ENCODE peak calls at places on chromosomes 7 and 10, in four cellular contexts. S, G, K and U are unnamed samples.

GRCh38 chr10:9081988-9082387 is 1027.5 kb downstream of the GATA3 start:
- DNase-seq in S (no peak), G (no peak), K (no peak), U (no peak)

GRCh38 chr10:62613429-62613828 is 191.1 kb upstream of the ADO start:
- DNase-seq in S (no peak), G (no peak), K (no peak), U (no peak)

GRCh38 chr7:7327423-7327822 is 145.1 kb downstream of the C1GALT1 start:
- DNase-seq in S (no peak), G (no peak), K (no peak), U (no peak)

GRCh38 chr7:40015790-40016296 is 65.8 kb downstream of the CDK13 start:
- DNase-seq in S (no peak), G (no peak), K (no peak), U (peak)

GRCh38 chr10:124237282-124237975 is 144.0 kb upstream of the CHST15 start:
- DNase-seq in S (no peak), G (no peak), K (no peak), U (no peak)

GRCh38 chr7:37495574-37496184 is 47.0 kb upstream of the ELMO1 start:
- DNase-seq in S (peak), G (no peak), K (peak), U (peak)

GRCh38 chr7:98040626-98041025 is 50.6 kb upstream of the OCM2 start:
- DNase-seq in S (no peak), G (no peak), K (no peak), U (no peak)

GRCh38 chr10:124636271-124636993 is 107.7 kb downstream of the FAM53B start:
- DNase-seq in S (no peak), G (no peak), K (no peak), U (no peak)

GRCh38 chr10:48447356-48448215 is 141.1 kb downstream of the MAPK8 start:
- DNase-seq in S (no peak), G (no peak), K (no peak), U (no peak)

GRCh38 chr10:86362129-86362527 is 4.5 kb downstream of the GRID1 start:
- DNase-seq in S (no peak), G (no peak), K (no peak), U (no peak)

GRCh38 chr7:47313564-47313963 is 268.3 kb downstream of the TNS3 start:
- DNase-seq in S (no peak), G (no peak), K (no peak), U (no peak)

GRCh38 chr10:49650724-49651034 is 28.8 kb upstream of the C10orf53 start:
- DNase-seq in S (no peak), G (no peak), K (no peak), U (no peak)

GRCh38 chr7:13071999-13072398 is 384.6 kb downstream of the ARL4A start:
- DNase-seq in S (no peak), G (no peak), K (no peak), U (no peak)

GRCh38 chr7:29457141-29457561 is 106.5 kb upstream of the PRR15 start:
- DNase-seq in S (peak), G (no peak), K (no peak), U (no peak)

GRCh38 chr7:63104666-63105065 is 894.0 kb upstream of the ZNF722 start:
- DNase-seq in S (no peak), G (no peak), K (no peak), U (no peak)

GRCh38 chr7:20858913-20859312 is 72.2 kb upstream of the SP8 start:
- DNase-seq in S (no peak), G (no peak), K (no peak), U (no peak)

GRCh38 chr7:82534687-82535086 is 91.1 kb upstream of the CACNA2D1 start:
- DNase-seq in S (no peak), G (peak), K (no peak), U (peak)

GRCh38 chr10:27393961-27394360 is 110.1 kb upstream of the RAB18 start:
- DNase-seq in S (no peak), G (no peak), K (no peak), U (no peak)

GRCh38 chr10:6047326-6047611 is 14.9 kb downstream of the IL2RA start:
- DNase-seq in S (no peak), G (no peak), K (no peak), U (no peak)

GRCh38 chr10:34899161-34899560 is 84.1 kb upstream of the PARD3 start:
- DNase-seq in S (no peak), G (no peak), K (no peak), U (no peak)

GRCh38 chr10:110425684-110426293 is 71.9 kb upstream of the DUSP5 start:
- DNase-seq in S (no peak), G (no peak), K (no peak), U (no peak)

GRCh38 chr10:96334888-96335526 is 23.8 kb downstream of the OPALIN start:
- DNase-seq in S (peak), G (peak), K (peak), U (peak)

GRCh38 chr10:123150229-123150985 is 2.5 kb downstream of the HMX2 start:
- DNase-seq in S (peak), G (no peak), K (no peak), U (peak)

GRCh38 chr10:123149162-123149567 is 1.2 kb downstream of the HMX2 start:
- DNase-seq in S (no peak), G (no peak), K (no peak), U (no peak)

GRCh38 chr10:123149568-123150228 is 1.8 kb downstream of the HMX2 start:
- DNase-seq in S (peak), G (no peak), K (no peak), U (peak)

GRCh38 chr10:123153486-123154091 is 613 bp upstream of the BUB3 start:
- DNase-seq in S (no peak), G (no peak), K (no peak), U (no peak)

DNA sequence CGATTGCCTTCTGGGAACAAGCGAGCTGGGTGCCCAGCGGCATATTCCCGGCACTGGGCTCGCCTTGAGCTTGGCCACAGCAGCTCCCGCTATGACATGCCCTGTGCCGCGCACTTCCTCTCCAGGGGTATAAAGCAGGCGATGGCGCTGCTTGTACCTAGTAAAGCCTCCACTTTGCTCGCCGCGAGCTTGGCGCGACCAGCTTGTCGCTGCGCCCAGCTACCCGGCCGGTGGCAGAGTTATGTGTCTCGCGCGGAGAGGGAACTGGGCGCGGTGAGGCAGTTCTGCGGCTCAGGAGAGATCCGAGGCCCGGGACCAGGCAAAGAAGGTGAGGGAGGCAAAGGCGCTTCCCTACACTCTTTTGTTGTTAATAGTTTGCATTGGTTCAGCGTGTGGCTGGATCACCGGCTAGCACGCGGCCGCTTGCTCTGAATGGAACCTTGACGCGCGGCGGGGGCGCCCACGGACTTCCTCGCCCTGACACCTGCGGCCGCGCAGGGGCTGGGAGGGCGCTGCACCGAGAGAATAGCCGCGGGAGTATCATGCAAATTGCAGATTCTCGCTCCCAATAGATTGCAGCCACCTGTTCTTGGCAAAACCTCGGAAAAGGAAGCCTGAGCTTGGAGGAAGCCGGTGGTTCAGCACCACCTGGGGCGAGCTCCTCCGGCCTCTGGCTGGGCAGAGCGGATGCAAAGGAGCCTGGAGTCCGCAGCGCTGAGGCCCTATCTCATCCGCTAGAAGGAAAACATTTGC is 3.0 kb upstream of the BUB3 start:
- DNase-seq in S (peak), G (no peak), K (no peak), U (no peak)
- TF ChIP-seq EZH2 in S (peak), G (no peak), K (no peak), U (peak)

DNA sequence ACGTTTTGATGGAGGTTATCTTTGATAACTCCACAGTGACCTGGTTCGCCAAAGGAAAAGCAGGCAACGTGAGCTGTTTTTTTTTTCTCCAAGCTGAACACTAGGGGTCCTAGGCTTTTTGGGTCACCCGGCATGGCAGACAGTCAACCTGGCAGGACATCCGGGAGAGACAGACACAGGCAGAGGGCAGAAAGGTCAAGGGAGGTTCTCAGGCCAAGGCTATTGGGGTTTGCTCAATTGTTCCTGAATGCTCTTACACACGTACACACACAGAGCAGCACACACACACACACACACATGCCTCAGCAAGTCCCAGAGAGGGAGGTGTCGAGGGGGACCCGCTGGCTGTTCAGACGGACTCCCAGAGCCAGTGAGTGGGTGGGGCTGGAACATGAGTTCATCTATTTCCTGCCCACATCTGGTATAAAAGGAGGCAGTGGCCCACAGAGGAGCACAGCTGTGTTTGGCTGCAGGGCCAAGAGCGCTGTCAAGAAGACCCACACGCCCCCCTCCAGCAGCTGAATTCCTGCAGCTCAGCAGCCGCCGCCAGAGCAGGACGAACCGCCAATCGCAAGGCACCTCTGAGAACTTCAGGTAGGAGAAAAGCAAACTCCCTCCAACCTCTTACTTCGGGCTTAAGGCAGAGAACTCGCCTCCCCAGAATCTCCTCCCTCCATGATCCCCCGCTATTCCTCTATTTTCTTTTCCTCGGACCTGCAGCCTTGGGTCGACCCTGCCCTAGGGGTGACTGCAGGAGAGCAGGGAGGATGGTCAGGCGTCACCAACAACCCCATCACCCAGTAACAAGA is at the start of gene SERPINE1:
- DNase-seq in S (peak), G (peak), K (peak), U (peak)
- H3K27ac ChIP-seq in S (no peak), G (peak), K (no peak), U (peak)

GRCh38 chr7:116876664-116877442 is 14.5 kb downstream of the CAPZA2 start:
- DNase-seq in S (peak), G (no peak), K (no peak), U (peak)

GRCh38 chr7:116877443-116878217 is 15.2 kb downstream of the CAPZA2 start:
- DNase-seq in S (no peak), G (no peak), K (no peak), U (no peak)

GRCh38 chr7:116872026-116872425 is 9.6 kb downstream of the CAPZA2 start:
- DNase-seq in S (no peak), G (no peak), K (no peak), U (no peak)

GRCh38 chr7:116871061-116871700 is 8.8 kb downstream of the CAPZA2 start:
- DNase-seq in S (no peak), G (no peak), K (no peak), U (no peak)

GRCh38 chr7:116873619-116874018 is 11.2 kb downstream of the CAPZA2 start:
- DNase-seq in S (no peak), G (no peak), K (no peak), U (no peak)
- TF ChIP-seq EZH2phosphoT487 in S (no peak), G (no peak), K (no peak), U (no peak)

GRCh38 chr7:27211694-27212316 is 11.9 kb upstream of the HOXA13 start:
- DNase-seq in S (no peak), G (no peak), K (no peak), U (no peak)

GRCh38 chr7:27212587-27213149 is 12.8 kb upstream of the HOXA13 start:
- DNase-seq in S (no peak), G (no peak), K (no peak), U (no peak)

GRCh38 chr7:27210441-27211083 is 10.7 kb upstream of the HOXA13 start:
- DNase-seq in S (peak), G (no peak), K (no peak), U (peak)

GRCh38 chr7:27209933-27210440 is 10.1 kb upstream of the HOXA13 start:
- DNase-seq in S (no peak), G (no peak), K (no peak), U (no peak)

DNA sequence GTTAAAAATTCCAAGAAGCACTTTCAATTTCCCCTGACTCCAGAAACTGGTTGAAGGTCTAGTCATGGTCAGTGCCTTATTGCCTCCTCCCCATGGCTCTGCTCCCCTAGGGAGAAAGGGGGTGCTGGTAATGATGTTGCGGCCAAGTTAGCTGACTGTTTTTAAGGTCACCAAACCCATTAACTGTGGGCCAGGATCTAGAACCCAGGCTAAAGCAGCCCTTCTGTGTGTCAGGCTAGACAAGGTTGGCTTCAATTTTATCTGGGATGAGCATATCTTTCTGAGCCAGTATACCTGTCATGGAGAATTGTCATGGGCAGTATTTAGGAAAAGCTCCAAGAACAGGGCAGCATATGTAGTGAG is 11.2 kb upstream of the HOXA13 start:
- DNase-seq in S (no peak), G (no peak), K (no peak), U (no peak)
- TF ChIP-seq EZH2 in S (peak), G (no peak), K (no peak), U (peak)

GRCh38 chr7:10940748-10941358 is 32.8 kb upstream of the PHF14 start:
- DNase-seq in S (no peak), G (no peak), K (peak), U (peak)
- H3K27ac ChIP-seq in S (no peak), G (peak), K (peak), U (peak)

GRCh38 chr7:27516415-27516814 is 146.3 kb downstream of the HIBADH start:
- DNase-seq in S (peak), G (no peak), K (no peak), U (no peak)

GRCh38 chr7:27519801-27520200 is 142.9 kb downstream of the HIBADH start:
- DNase-seq in S (peak), G (no peak), K (no peak), U (no peak)

GRCh38 chr7:27515933-27516332 is 146.8 kb downstream of the HIBADH start:
- DNase-seq in S (peak), G (no peak), K (no peak), U (no peak)

GRCh38 chr7:27520828-27521790 is 141.6 kb downstream of the HIBADH start:
- DNase-seq in S (no peak), G (no peak), K (no peak), U (peak)
- TF ChIP-seq EZH2phosphoT487 in S (no peak), G (no peak), K (no peak), U (no peak)

GRCh38 chr7:157846281-157846680 is 509.5 kb downstream of the DNAJB6 start:
- DNase-seq in S (no peak), G (no peak), K (no peak), U (no peak)

GRCh38 chr7:157849341-157849596 is 512.5 kb downstream of the DNAJB6 start:
- DNase-seq in S (no peak), G (no peak), K (no peak), U (no peak)

GRCh38 chr7:157850481-157851444 is 514.0 kb downstream of the DNAJB6 start:
- DNase-seq in S (no peak), G (no peak), K (no peak), U (no peak)

GRCh38 chr7:157849726-157850125 is 512.9 kb downstream of the DNAJB6 start:
- DNase-seq in S (no peak), G (no peak), K (no peak), U (no peak)

DNA sequence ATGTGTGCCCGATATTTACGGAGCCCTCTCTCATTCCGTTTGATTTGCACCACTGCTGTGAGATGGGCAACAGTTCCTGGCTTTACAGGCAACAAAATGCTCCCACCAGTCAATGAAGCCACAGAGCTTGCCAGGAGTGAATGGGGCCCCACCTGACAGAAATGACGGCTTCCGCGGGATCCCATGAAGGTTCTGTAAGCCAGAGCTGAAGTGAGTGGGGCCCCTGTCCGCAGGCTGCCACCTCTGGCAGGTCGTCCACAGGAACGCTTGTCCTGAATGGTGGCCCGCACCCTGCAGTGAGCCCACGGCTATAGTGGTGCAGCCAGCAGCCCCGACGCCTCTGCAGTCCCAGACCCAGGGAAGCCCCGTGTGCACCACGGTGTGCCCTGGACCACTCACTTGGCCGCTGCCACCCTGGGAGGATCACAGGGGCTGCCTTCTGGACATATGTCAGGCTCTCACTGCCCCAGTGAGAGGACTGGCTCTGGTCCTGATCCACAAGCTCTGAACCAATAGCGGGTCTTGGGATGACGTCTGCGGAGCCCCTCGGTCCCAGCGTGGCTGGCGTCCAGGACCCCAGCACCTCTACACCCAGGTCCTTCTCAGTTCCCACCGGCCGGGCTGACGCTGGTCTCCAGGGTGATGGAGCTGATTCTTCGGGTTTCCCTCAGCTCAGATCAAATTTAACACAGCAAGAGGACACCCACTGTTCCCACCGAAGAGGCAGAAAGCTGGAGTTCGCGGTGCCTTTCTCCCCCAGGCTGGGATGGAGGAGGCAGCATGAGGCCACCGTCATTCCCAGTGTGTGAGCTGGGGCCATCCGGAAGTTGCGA is 511.9 kb downstream of the DNAJB6 start:
- DNase-seq in S (no peak), G (no peak), K (no peak), U (no peak)
- TF ChIP-seq EZH2 in S (no peak), G (no peak), K (no peak), U (no peak)

DNA sequence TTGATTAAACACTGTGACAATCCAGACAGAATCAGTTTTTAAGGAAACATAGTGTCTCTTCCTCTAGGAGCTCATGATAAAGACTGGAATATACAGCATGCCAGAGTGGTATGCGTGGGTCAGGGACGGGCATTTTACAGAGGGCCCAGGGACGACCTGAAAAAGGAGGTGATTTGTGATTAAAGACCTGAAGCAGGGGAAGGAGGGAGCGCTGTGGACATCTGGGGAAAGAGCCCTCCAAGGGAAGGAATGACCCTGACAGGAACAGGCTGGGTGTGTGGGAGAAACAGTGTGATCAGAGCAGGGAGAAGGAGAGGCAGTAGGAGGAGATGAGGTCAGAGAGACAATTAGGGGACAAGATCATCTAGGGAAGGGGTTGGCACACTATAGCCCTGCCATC is 3.4 kb upstream of the RASSF4 start:
- DNase-seq in S (no peak), G (no peak), K (no peak), U (no peak)
- H3K27ac ChIP-seq in S (no peak), G (no peak), K (no peak), U (no peak)

DNA sequence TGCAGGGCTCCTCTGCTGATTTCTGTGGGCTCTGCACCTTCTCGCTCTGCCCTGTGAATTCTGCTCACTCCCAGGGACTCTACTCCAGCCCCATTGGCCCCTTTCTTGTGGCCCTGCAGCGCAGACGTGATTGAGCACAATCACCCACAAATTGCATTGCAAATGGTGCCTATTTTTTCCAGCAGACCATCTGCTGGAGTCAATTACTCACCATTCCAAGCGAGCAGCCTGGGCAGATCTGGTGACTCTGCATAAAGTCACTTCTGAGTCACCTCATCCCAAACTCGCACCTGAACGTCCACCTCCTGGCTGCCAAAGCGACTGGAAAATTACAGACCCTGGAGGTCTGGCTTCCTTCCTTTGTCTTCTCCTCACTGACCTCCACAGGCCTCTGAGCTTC is 235.7 kb downstream of the PAXIP1 start:
- DNase-seq in S (no peak), G (no peak), K (no peak), U (no peak)
- TF ChIP-seq EZH2phosphoT487 in S (no peak), G (no peak), K (no peak), U (no peak)